ENCODE peak calls at places on chromosomes 12 and 14, in four cellular contexts. One of them, this sample, is unnamed.

GRCh38 chr14:100955201-100955600 is 51.7 kb upstream of the RTL1 start:
- DNase-seq in activated naive CD8-positive, alpha-beta T cell treated with anti-CD3 and anti-CD28 coated beads, Interleukin-2, amount 50 U/mL, for 24 hours: no peak
- DNase-seq in A549: peak; percentile 18
- DNase-seq in fibroblast of pulmonary artery: peak; percentile 28
- DNase-seq in this sample: no peak

GRCh38 chr14:101449114-101449513 is 112.2 kb upstream of the DIO3 start:
- DNase-seq in activated naive CD8-positive, alpha-beta T cell treated with anti-CD3 and anti-CD28 coated beads, Interleukin-2, amount 50 U/mL, for 24 hours: no peak
- DNase-seq in A549: no peak
- DNase-seq in fibroblast of pulmonary artery: no peak
- DNase-seq in this sample: no peak

GRCh38 chr12:41213107-41213506 is 25.0 kb downstream of the PDZRN4 start:
- DNase-seq in activated naive CD8-positive, alpha-beta T cell treated with anti-CD3 and anti-CD28 coated beads, Interleukin-2, amount 50 U/mL, for 24 hours: no peak
- DNase-seq in A549: no peak
- DNase-seq in fibroblast of pulmonary artery: no peak
- DNase-seq in this sample: no peak

GRCh38 chr14:59870277-59871165 is at the start of gene RTN1:
- DNase-seq in activated naive CD8-positive, alpha-beta T cell treated with anti-CD3 and anti-CD28 coated beads, Interleukin-2, amount 50 U/mL, for 24 hours: peak; percentile 22
- DNase-seq in A549: peak; percentile 30
- DNase-seq in fibroblast of pulmonary artery: peak; percentile 31
- DNase-seq in this sample: peak; percentile 86

GRCh38 chr12:103634732-103635131 is 47.7 kb downstream of the STAB2 start:
- DNase-seq in activated naive CD8-positive, alpha-beta T cell treated with anti-CD3 and anti-CD28 coated beads, Interleukin-2, amount 50 U/mL, for 24 hours: no peak
- DNase-seq in A549: no peak
- DNase-seq in fibroblast of pulmonary artery: no peak
- DNase-seq in this sample: no peak

GRCh38 chr14:76274324-76274723 is 101.6 kb upstream of the ESRRB start:
- DNase-seq in activated naive CD8-positive, alpha-beta T cell treated with anti-CD3 and anti-CD28 coated beads, Interleukin-2, amount 50 U/mL, for 24 hours: no peak
- DNase-seq in A549: no peak
- DNase-seq in fibroblast of pulmonary artery: no peak
- DNase-seq in this sample: no peak

GRCh38 chr14:102568115-102568614 is 24.3 kb upstream of the RCOR1 start:
- DNase-seq in activated naive CD8-positive, alpha-beta T cell treated with anti-CD3 and anti-CD28 coated beads, Interleukin-2, amount 50 U/mL, for 24 hours: peak; percentile 48
- DNase-seq in A549: peak; percentile 50
- DNase-seq in fibroblast of pulmonary artery: no peak
- DNase-seq in this sample: no peak

GRCh38 chr14:34355584-34356266 is 106.3 kb downstream of the SPTSSA start:
- DNase-seq in activated naive CD8-positive, alpha-beta T cell treated with anti-CD3 and anti-CD28 coated beads, Interleukin-2, amount 50 U/mL, for 24 hours: no peak
- DNase-seq in A549: no peak
- DNase-seq in fibroblast of pulmonary artery: peak; percentile 96
- DNase-seq in this sample: no peak

GRCh38 chr12:93153321-93153720 is 224.2 kb upstream of the EEA1 start:
- DNase-seq in activated naive CD8-positive, alpha-beta T cell treated with anti-CD3 and anti-CD28 coated beads, Interleukin-2, amount 50 U/mL, for 24 hours: no peak
- DNase-seq in A549: no peak
- DNase-seq in fibroblast of pulmonary artery: peak; percentile 53
- DNase-seq in this sample: no peak

GRCh38 chr12:102740157-102741032 is 176.6 kb downstream of the PAH start:
- DNase-seq in activated naive CD8-positive, alpha-beta T cell treated with anti-CD3 and anti-CD28 coated beads, Interleukin-2, amount 50 U/mL, for 24 hours: no peak
- DNase-seq in A549: peak; percentile 58
- DNase-seq in fibroblast of pulmonary artery: peak; percentile 35
- DNase-seq in this sample: peak; percentile 3

GRCh38 chr12:26298785-26299621 is 103.6 kb downstream of the SSPN start:
- DNase-seq in activated naive CD8-positive, alpha-beta T cell treated with anti-CD3 and anti-CD28 coated beads, Interleukin-2, amount 50 U/mL, for 24 hours: no peak
- DNase-seq in A549: peak; percentile 52
- DNase-seq in fibroblast of pulmonary artery: peak; percentile 69
- DNase-seq in this sample: no peak

GRCh38 chr14:58755026-58755929 is 117.5 kb downstream of the DACT1 start:
- DNase-seq in activated naive CD8-positive, alpha-beta T cell treated with anti-CD3 and anti-CD28 coated beads, Interleukin-2, amount 50 U/mL, for 24 hours: no peak
- DNase-seq in A549: no peak
- DNase-seq in fibroblast of pulmonary artery: no peak
- DNase-seq in this sample: no peak

GRCh38 chr12:49645151-49646039 is 22.0 kb downstream of the PRPF40B start:
- DNase-seq in activated naive CD8-positive, alpha-beta T cell treated with anti-CD3 and anti-CD28 coated beads, Interleukin-2, amount 50 U/mL, for 24 hours: no peak
- DNase-seq in A549: no peak
- DNase-seq in fibroblast of pulmonary artery: no peak
- DNase-seq in this sample: no peak

GRCh38 chr12:51970904-51971646 is 19.6 kb downstream of the ACVR1B start:
- DNase-seq in activated naive CD8-positive, alpha-beta T cell treated with anti-CD3 and anti-CD28 coated beads, Interleukin-2, amount 50 U/mL, for 24 hours: peak; percentile 40
- DNase-seq in A549: peak; percentile 55
- DNase-seq in fibroblast of pulmonary artery: peak; percentile 64
- DNase-seq in this sample: no peak

GRCh38 chr12:67666605-67667004 is 18.1 kb downstream of the DYRK2 start:
- DNase-seq in activated naive CD8-positive, alpha-beta T cell treated with anti-CD3 and anti-CD28 coated beads, Interleukin-2, amount 50 U/mL, for 24 hours: no peak
- DNase-seq in A549: no peak
- DNase-seq in fibroblast of pulmonary artery: no peak
- DNase-seq in this sample: no peak

GRCh38 chr12:1907652-1908611 is 10.5 kb downstream of the CACNA2D4 start:
- DNase-seq in activated naive CD8-positive, alpha-beta T cell treated with anti-CD3 and anti-CD28 coated beads, Interleukin-2, amount 50 U/mL, for 24 hours: peak; percentile 19
- DNase-seq in A549: peak; percentile 63
- DNase-seq in fibroblast of pulmonary artery: no peak
- DNase-seq in this sample: no peak

GRCh38 chr14:76908834-76909233 is 82.6 kb downstream of the LRRC74A start:
- DNase-seq in activated naive CD8-positive, alpha-beta T cell treated with anti-CD3 and anti-CD28 coated beads, Interleukin-2, amount 50 U/mL, for 24 hours: peak; percentile 36
- DNase-seq in A549: peak; percentile 80
- DNase-seq in fibroblast of pulmonary artery: no peak
- DNase-seq in this sample: no peak

This sample was measured in putamen.